ENCODE peak calls at places on chromosomes 2 and 18, in six cellular contexts. A is ACHN; Z is EL; M is activated T-cell treated with anti-CD3 and anti-CD28 coated beads for 48 hours; G is Kasumi-1; U is activated CD8-positive, alpha-beta T cell treated with anti-CD3 and anti-CD28 coated beads, Interleukin-2, amount 10 ng/mL, durations not matched to agents 7 days and 5 days. R is an unnamed sample.

GRCh38 chr18:75548353-75548752 is 120.8 kb upstream of the SMIM21 start:
- DNase-seq in A (no peak), Z (no peak), M (no peak), G (peak; percentile 26), U (no peak), R (no peak)

GRCh38 chr2:186098821-186099220 is 360.2 kb downstream of the FSIP2 start:
- DNase-seq in A (no peak), Z (no peak), M (no peak), G (no peak), U (no peak), R (peak; percentile 80)

GRCh38 chr18:24656571-24656971 is 196.1 kb downstream of the HRH4 start:
- DNase-seq in A (no peak), Z (peak; percentile 14), M (no peak), G (no peak), U (no peak), R (no peak)

GRCh38 chr2:211138551-211138950 is 582.2 kb downstream of the CPS1 start:
- DNase-seq in A (no peak), Z (no peak), M (no peak), G (no peak), U (no peak), R (no peak)

GRCh38 chr2:8174641-8175257 is 507.1 kb upstream of the ID2 start:
- DNase-seq in A (peak; percentile 62), Z (no peak), M (no peak), G (no peak), U (no peak), R (no peak)

GRCh38 chr18:36265035-36265434 is 32.5 kb upstream of the FHOD3 start:
- DNase-seq in A (no peak), Z (no peak), M (no peak), G (no peak), U (no peak), R (no peak)

GRCh38 chr18:3710712-3711269 is 260.8 kb downstream of the TGIF1 start:
- DNase-seq in A (peak; percentile 17), Z (peak; percentile 48), M (no peak), G (no peak), U (no peak), R (no peak)

GRCh38 chr2:235170536-235171510 is 219.0 kb downstream of the SH3BP4 start:
- DNase-seq in A (peak; percentile 80), Z (peak; percentile 94), M (no peak), G (no peak), U (no peak), R (peak; percentile 50)

GRCh38 chr2:11574176-11575046 is 40.6 kb downstream of the GREB1 start:
- DNase-seq in A (no peak), Z (no peak), M (no peak), G (no peak), U (no peak), R (no peak)

GRCh38 chr2:200863655-200864205 is 728 bp downstream of the CLK1 start:
- DNase-seq in A (peak; percentile 52), Z (peak; percentile 20), M (no peak), G (no peak), U (peak; percentile 54), R (no peak)

GRCh38 chr2:10504370-10504993 is 56.4 kb upstream of the ODC1 start:
- DNase-seq in A (no peak), Z (no peak), M (no peak), G (no peak), U (no peak), R (no peak)

GRCh38 chr2:5175231-5175630 is 517.0 kb upstream of the SOX11 start:
- DNase-seq in A (no peak), Z (no peak), M (no peak), G (no peak), U (no peak), R (no peak)

GRCh38 chr2:204145197-204146190 is 208.9 kb downstream of the ICOS start:
- DNase-seq in A (peak; percentile 78), Z (peak; percentile 62), M (peak; percentile 75), G (peak; percentile 34), U (peak; percentile 87), R (peak; percentile 45)

GRCh38 chr2:129004485-129004884 is 685.8 kb upstream of the HS6ST1 start:
- DNase-seq in A (no peak), Z (no peak), M (no peak), G (no peak), U (no peak), R (no peak)

GRCh38 chr2:42238644-42239288 is 69.6 kb downstream of the EML4 start:
- DNase-seq in A (peak; percentile 30), Z (peak; percentile 13), M (peak; percentile 18), G (no peak), U (peak; percentile 37), R (no peak)

GRCh38 chr2:16487686-16488085 is 177.9 kb downstream of the CYRIA start:
- DNase-seq in A (peak; percentile 38), Z (no peak), M (no peak), G (peak; percentile 14), U (no peak), R (peak; percentile 5)

GRCh38 chr2:14516844-14517243 is 115.7 kb upstream of the LRATD1 start:
- DNase-seq in A (no peak), Z (peak; percentile 94), M (no peak), G (peak; percentile 82), U (no peak), R (peak; percentile 49)

GRCh38 chr18:63831080-63831788 is 56.0 kb downstream of the SERPINB7 start:
- DNase-seq in A (no peak), Z (peak; percentile 89), M (no peak), G (peak; percentile 62), U (peak; percentile 22), R (no peak)

GRCh38 chr2:152432206-152432653 is 97.3 kb downstream of the FMNL2 start:
- DNase-seq in A (no peak), Z (peak; percentile 69), M (no peak), G (no peak), U (no peak), R (no peak)

GRCh38 chr18:489244-490023 is 11.1 kb downstream of the COLEC12 start:
- DNase-seq in A (peak; percentile 45), Z (peak; percentile 87), M (no peak), G (no peak), U (no peak), R (no peak)

GRCh38 chr18:24799176-24799575 is 338.7 kb downstream of the HRH4 start:
- DNase-seq in A (no peak), Z (no peak), M (no peak), G (no peak), U (no peak), R (no peak)

GRCh38 chr2:39772812-39773152 is 6.3 kb downstream of the THUMPD2 start:
- DNase-seq in A (no peak), Z (no peak), M (no peak), G (no peak), U (no peak), R (no peak)

GRCh38 chr2:55109219-55109891 is 59.1 kb upstream of the RTN4 start:
- DNase-seq in A (peak; percentile 66), Z (peak; percentile 87), M (no peak), G (no peak), U (no peak), R (no peak)

GRCh38 chr2:226066391-226066790 is 666.9 kb downstream of the NYAP2 start:
- DNase-seq in A (no peak), Z (no peak), M (no peak), G (no peak), U (no peak), R (no peak)

GRCh38 chr2:42012651-42013050 is 35.2 kb upstream of the PKDCC start:
- DNase-seq in A (no peak), Z (no peak), M (no peak), G (no peak), U (no peak), R (no peak)

GRCh38 chr2:44155577-44156446 is 12.9 kb upstream of the PPM1B start:
- DNase-seq in A (no peak), Z (no peak), M (no peak), G (no peak), U (no peak), R (no peak)

GRCh38 chr2:19857806-19858205 is 44.0 kb downstream of the TTC32 start:
- DNase-seq in A (no peak), Z (peak; percentile 23), M (no peak), G (no peak), U (no peak), R (no peak)